ENCODE peak calls at places on chromosomes 7 and 10, in five cellular contexts. One of them, this sample, is unnamed.

GRCh38 chr10:7412482-7413251 is 1.8 kb upstream of the SFMBT2 start:
- DNase-seq in fibroblast of mammary gland: no peak
- DNase-seq in body of pancreas: peak; percentile 45
- DNase-seq in ovary: peak; percentile 33
- DNase-seq in prostate gland: peak; percentile 56
- DNase-seq in this sample: peak; percentile 67

GRCh38 chr7:2199956-2200583 is 32.7 kb downstream of the MAD1L1 start:
- DNase-seq in fibroblast of mammary gland: no peak
- DNase-seq in body of pancreas: no peak
- DNase-seq in ovary: peak; percentile 19
- DNase-seq in prostate gland: no peak
- DNase-seq in this sample: peak; percentile 48

GRCh38 chr7:31950101-31950755 is 120.0 kb downstream of the PDE1C start:
- DNase-seq in fibroblast of mammary gland: no peak
- DNase-seq in body of pancreas: no peak
- DNase-seq in ovary: no peak
- DNase-seq in prostate gland: no peak
- DNase-seq in this sample: no peak

GRCh38 chr7:37495574-37496184 is 47.0 kb upstream of the ELMO1 start:
- DNase-seq in fibroblast of mammary gland: peak; percentile 47
- DNase-seq in body of pancreas: no peak
- DNase-seq in ovary: no peak
- DNase-seq in prostate gland: no peak
- DNase-seq in this sample: no peak

GRCh38 chr10:123045961-123046731 is 37.3 kb downstream of the ACADSB start:
- DNase-seq in fibroblast of mammary gland: no peak
- DNase-seq in body of pancreas: no peak
- DNase-seq in ovary: no peak
- DNase-seq in prostate gland: no peak
- DNase-seq in this sample: no peak

GRCh38 chr7:140047197-140047596 is 15.6 kb downstream of the PARP12 start:
- DNase-seq in fibroblast of mammary gland: no peak
- DNase-seq in body of pancreas: no peak
- DNase-seq in ovary: no peak
- DNase-seq in prostate gland: no peak
- DNase-seq in this sample: no peak

GRCh38 chr7:139968931-139969330 is 93.8 kb downstream of the PARP12 start:
- DNase-seq in fibroblast of mammary gland: no peak
- DNase-seq in body of pancreas: no peak
- DNase-seq in ovary: no peak
- DNase-seq in prostate gland: no peak
- DNase-seq in this sample: no peak

GRCh38 chr7:44288811-44289340 is 36.5 kb downstream of the CAMK2B start:
- DNase-seq in fibroblast of mammary gland: no peak
- DNase-seq in body of pancreas: peak; percentile 4
- DNase-seq in ovary: peak; percentile 19
- DNase-seq in prostate gland: no peak
- DNase-seq in this sample: peak; percentile 45

GRCh38 chr7:156600496-156600895 is 40.1 kb upstream of the RNF32 start:
- DNase-seq in fibroblast of mammary gland: no peak
- DNase-seq in body of pancreas: no peak
- DNase-seq in ovary: no peak
- DNase-seq in prostate gland: no peak
- DNase-seq in this sample: no peak

GRCh38 chr7:44046321-44047061 is 2.0 kb downstream of the DBNL start:
- DNase-seq in fibroblast of mammary gland: no peak
- DNase-seq in body of pancreas: no peak
- DNase-seq in ovary: no peak
- DNase-seq in prostate gland: no peak
- DNase-seq in this sample: no peak

GRCh38 chr7:135757719-135758411 is 9.3 kb upstream of the FAM180A start:
- DNase-seq in fibroblast of mammary gland: peak; percentile 75
- DNase-seq in body of pancreas: no peak
- DNase-seq in ovary: peak; percentile 32
- DNase-seq in prostate gland: no peak
- DNase-seq in this sample: peak; percentile 76

DNA sequence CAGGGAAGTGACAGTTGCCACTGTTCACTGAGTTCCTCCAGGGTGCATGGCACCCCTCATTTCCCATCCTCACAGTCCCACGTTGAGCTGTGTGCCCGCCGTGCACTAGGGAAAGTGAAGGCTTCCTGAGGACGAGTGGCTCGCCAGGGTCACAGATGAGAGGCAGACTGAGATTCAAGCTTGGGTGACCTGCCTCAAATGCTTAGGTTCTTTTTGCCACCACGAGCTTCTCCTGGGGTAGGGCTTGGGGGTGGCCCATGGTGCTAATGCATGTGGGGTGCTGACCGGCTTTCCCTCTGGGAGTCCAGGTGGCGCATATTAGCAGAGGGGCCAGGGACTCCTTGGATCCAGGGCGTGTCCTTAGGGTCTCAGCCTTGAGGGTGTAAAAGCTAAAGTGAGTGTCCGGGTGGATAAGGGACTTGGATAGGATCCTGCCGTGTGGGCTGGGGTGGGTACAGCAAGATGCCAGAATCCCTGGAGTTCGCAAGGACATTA is 1.9 kb downstream of the CALHM2 start:
- DNase-seq in fibroblast of mammary gland: no peak
- DNase-seq in body of pancreas: no peak
- DNase-seq in ovary: no peak
- DNase-seq in prostate gland: no peak
- DNase-seq in this sample: peak; percentile 53
- H3K4me3 ChIP-seq in fibroblast of mammary gland: peak overlapping the region; percentile 79
- H3K4me3 ChIP-seq in body of pancreas: no peak overlapping the region
- H3K4me3 ChIP-seq in ovary: peak overlapping the region; percentile 69
- H3K4me3 ChIP-seq in prostate gland: no peak overlapping the region
- H3K4me3 ChIP-seq in this sample: peak overlapping the region; percentile 94

DNA sequence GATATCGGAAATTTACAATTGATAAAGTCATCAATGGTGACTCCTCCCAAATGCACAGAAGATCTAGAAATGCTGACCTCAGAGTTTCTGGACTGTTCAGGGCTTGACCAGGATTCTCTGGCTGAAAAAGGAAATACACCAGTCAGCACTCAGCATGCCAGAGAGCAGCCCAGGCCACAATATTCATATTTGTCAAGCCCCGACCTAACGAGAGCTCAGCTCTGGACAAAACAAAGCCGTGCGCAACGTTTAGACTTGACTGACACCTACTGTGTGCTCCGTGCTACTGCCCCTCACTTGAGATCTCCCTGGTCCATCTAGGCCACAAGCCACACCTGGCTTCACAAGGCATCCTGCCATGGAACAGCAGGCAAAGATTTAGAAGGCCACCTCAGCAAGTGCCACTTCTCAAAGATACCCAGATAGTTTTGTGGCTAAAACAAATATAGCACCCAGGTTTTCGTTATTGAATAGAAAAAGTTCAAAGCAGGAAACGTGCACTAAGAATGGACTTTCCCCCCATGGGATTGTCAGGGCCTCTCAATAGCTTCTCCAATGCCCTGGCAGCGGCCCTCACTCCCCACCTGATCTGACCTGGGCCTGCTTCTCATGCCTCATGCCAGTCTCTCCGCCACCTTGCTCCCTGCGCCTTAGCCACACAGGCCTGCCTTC is 218.3 kb downstream of the FAM107B start:
- DNase-seq in fibroblast of mammary gland: no peak
- DNase-seq in body of pancreas: peak; percentile 66
- DNase-seq in ovary: no peak
- DNase-seq in prostate gland: no peak
- DNase-seq in this sample: no peak
- TF ChIP-seq CTCF in fibroblast of mammary gland: no peak
- TF ChIP-seq CTCF in body of pancreas: peak; percentile 22
- TF ChIP-seq CTCF in ovary: no peak
- TF ChIP-seq CTCF in prostate gland: no peak
- TF ChIP-seq CTCF in this sample: no peak

GRCh38 chr10:26438534-26439269 is 561 bp downstream of the APBB1IP start:
- DNase-seq in fibroblast of mammary gland: peak; percentile 25
- DNase-seq in body of pancreas: no peak
- DNase-seq in ovary: no peak
- DNase-seq in prostate gland: no peak
- DNase-seq in this sample: peak; percentile 68

GRCh38 chr10:26441491-26442214 is 3.5 kb downstream of the APBB1IP start:
- DNase-seq in fibroblast of mammary gland: peak; percentile 69
- DNase-seq in body of pancreas: no peak
- DNase-seq in ovary: no peak
- DNase-seq in prostate gland: no peak
- DNase-seq in this sample: no peak

GRCh38 chr10:26437637-26438461 is at the start of gene APBB1IP:
- DNase-seq in fibroblast of mammary gland: peak; percentile 84
- DNase-seq in body of pancreas: peak; percentile 40
- DNase-seq in ovary: no peak
- DNase-seq in prostate gland: no peak
- DNase-seq in this sample: peak; percentile 85

GRCh38 chr10:26439436-26440090 is 1.4 kb downstream of the APBB1IP start:
- DNase-seq in fibroblast of mammary gland: peak; percentile 14
- DNase-seq in body of pancreas: no peak
- DNase-seq in ovary: no peak
- DNase-seq in prostate gland: no peak
- DNase-seq in this sample: no peak

DNA sequence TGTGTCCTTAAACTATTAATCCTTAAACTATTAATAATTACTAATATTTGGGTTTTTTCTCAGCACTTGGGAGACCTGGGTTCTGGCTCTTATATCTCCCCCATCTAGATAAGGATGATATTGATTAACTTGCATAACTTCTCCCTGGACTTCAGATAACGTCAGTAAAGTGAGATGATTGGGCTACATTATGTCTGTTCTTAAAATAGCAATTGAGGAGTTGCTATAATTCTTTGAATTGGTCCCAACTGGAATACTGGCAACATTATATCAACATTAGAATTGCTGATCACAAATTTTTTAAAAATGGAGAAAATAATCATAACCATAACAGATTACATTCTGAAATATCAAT is 1.9 kb downstream of the APBB1IP start:
- DNase-seq in fibroblast of mammary gland: no peak
- DNase-seq in body of pancreas: no peak
- DNase-seq in ovary: no peak
- DNase-seq in prostate gland: no peak
- DNase-seq in this sample: no peak
- H3K4me3 ChIP-seq in fibroblast of mammary gland: no peak overlapping the region
- H3K4me3 ChIP-seq in body of pancreas: no peak overlapping the region
- H3K4me3 ChIP-seq in ovary: no peak overlapping the region
- H3K4me3 ChIP-seq in prostate gland: no peak overlapping the region
- H3K4me3 ChIP-seq in this sample: peak overlapping the region; percentile 54

GRCh38 chr10:112346774-112347173 is 27.1 kb upstream of the ACSL5 start:
- DNase-seq in fibroblast of mammary gland: no peak
- DNase-seq in body of pancreas: no peak
- DNase-seq in ovary: no peak
- DNase-seq in prostate gland: no peak
- DNase-seq in this sample: no peak
- TF ChIP-seq CTCF in fibroblast of mammary gland: no peak
- TF ChIP-seq CTCF in body of pancreas: no peak
- TF ChIP-seq CTCF in ovary: no peak
- TF ChIP-seq CTCF in prostate gland: no peak
- TF ChIP-seq CTCF in this sample: no peak

GRCh38 chr10:93221171-93221496 is 147.4 kb downstream of the CYP26A1 start:
- DNase-seq in fibroblast of mammary gland: no peak
- DNase-seq in body of pancreas: no peak
- DNase-seq in ovary: no peak
- DNase-seq in prostate gland: no peak
- DNase-seq in this sample: no peak
- H3K4me3 ChIP-seq in fibroblast of mammary gland: no peak overlapping the region
- H3K4me3 ChIP-seq in body of pancreas: no peak overlapping the region
- H3K4me3 ChIP-seq in ovary: no peak overlapping the region
- H3K4me3 ChIP-seq in prostate gland: no peak overlapping the region
- H3K4me3 ChIP-seq in this sample: no peak overlapping the region

DNA sequence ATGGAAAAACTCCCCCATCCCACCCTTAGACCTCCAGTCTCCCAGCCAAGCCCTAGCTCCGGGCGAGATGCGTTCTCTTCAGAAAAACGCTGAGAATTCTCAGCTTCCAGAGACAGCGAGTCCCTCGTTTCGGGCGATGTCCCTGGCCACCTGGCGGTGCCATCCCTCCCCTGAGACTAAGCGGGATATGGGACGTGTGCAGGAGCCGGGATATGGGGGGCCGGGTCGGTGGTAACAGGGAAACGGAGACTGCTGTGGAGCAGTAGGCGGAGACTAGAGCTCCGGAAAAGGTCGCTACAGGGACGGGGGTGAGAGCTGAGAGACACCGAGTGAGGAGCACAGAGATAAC is 435 bp upstream of the STRIP2 start:
- DNase-seq in fibroblast of mammary gland: no peak
- DNase-seq in body of pancreas: no peak
- DNase-seq in ovary: no peak
- DNase-seq in prostate gland: no peak
- DNase-seq in this sample: no peak
- TF ChIP-seq CTCF in fibroblast of mammary gland: no peak
- TF ChIP-seq CTCF in body of pancreas: no peak
- TF ChIP-seq CTCF in ovary: no peak
- TF ChIP-seq CTCF in prostate gland: no peak
- TF ChIP-seq CTCF in this sample: no peak

DNA sequence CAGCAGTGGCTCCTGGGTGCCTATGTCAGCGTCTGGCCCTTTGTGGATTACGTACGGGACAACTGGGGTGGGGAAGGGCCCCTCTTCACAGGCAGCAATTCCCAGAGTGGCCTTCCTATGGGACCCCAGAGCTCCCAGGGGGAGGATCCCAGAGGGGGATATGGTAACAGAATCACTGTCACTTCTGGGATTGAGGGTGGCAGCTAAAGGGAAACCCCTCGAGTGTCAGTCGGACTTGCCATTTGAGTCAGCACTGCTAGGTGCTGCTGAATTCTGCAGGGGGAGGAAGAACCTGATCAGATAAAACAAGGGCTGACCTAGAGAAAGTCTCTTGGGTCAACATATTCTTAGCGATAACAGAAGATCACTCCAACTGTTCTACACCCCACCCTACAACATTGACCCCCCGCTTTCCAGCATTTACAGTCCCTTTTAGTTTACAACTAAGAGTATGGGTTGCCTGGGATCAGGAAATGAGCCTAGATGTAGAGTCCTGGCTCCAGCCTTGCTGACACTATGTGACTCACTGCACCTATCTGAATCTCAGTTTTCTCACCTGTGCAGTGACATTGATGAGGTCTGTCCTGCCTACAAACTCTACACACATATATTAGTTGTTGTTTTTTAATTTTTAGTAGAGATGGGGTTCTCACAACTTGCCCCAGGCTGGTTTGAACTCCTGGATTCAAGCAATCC is 12.3 kb upstream of the DDIT4 start:
- DNase-seq in fibroblast of mammary gland: no peak
- DNase-seq in body of pancreas: no peak
- DNase-seq in ovary: no peak
- DNase-seq in prostate gland: no peak
- DNase-seq in this sample: no peak
- H3K4me3 ChIP-seq in fibroblast of mammary gland: peak overlapping the region; percentile 52
- H3K4me3 ChIP-seq in body of pancreas: no peak overlapping the region
- H3K4me3 ChIP-seq in ovary: peak overlapping the region; percentile 52
- H3K4me3 ChIP-seq in prostate gland: peak overlapping the region; percentile 33
- H3K4me3 ChIP-seq in this sample: peak overlapping the region; percentile 52